ENCODE peak calls at places on chromosome 6, in six cellular contexts. L is ovary, U is breast epithelium, G is HCT116, Z is body of pancreas, X is right lobe of liver. I is an unnamed sample. For H3K4me1, the result is how much of the 10 kb centered on the place peaks cover.

GRCh38 chr6:7502743-7503142 is 38.7 kb upstream of the DSP start:
- DNase-seq in L (no peak), U (no peak), G (no peak), Z (no peak), X (no peak), I (no peak)

GRCh38 chr6:24752503-24752902 is 22.2 kb upstream of the GMNN start:
- DNase-seq in L (no peak), U (no peak), G (no peak), Z (no peak), X (no peak), I (no peak)

GRCh38 chr6:133707456-133707855 is 181.5 kb upstream of the TCF21 start:
- DNase-seq in L (no peak), U (no peak), G (no peak), Z (no peak), X (no peak), I (no peak)

GRCh38 chr6:85126448-85127178 is 323.3 kb upstream of the NT5E start:
- DNase-seq in L (no peak), U (no peak), G (peak), Z (peak), X (peak), I (no peak)

GRCh38 chr6:126880926-126881325 is 237.5 kb upstream of the RSPO3 start:
- DNase-seq in L (no peak), U (no peak), G (no peak), Z (no peak), X (no peak), I (no peak)

GRCh38 chr6:143962644-143962929 is 45.5 kb downstream of the PLAGL1 start:
- DNase-seq in L (peak), U (no peak), G (no peak), Z (no peak), X (no peak), I (no peak)

GRCh38 chr6:138523347-138524210 is 24.3 kb upstream of the NHSL1 start:
- DNase-seq in L (no peak), U (no peak), G (no peak), Z (no peak), X (no peak), I (no peak)

GRCh38 chr6:9025223-9025622 is 589.9 kb upstream of the SLC35B3 start:
- DNase-seq in L (no peak), U (no peak), G (no peak), Z (no peak), X (no peak), I (no peak)

GRCh38 chr6:56851104-56851503 is 103.8 kb upstream of the BEND6 start:
- DNase-seq in L (no peak), U (no peak), G (no peak), Z (no peak), X (no peak), I (no peak)

GRCh38 chr6:47809863-47810262 is 28.0 kb downstream of the OPN5 start:
- DNase-seq in L (no peak), U (no peak), G (no peak), Z (no peak), X (no peak), I (no peak)

GRCh38 chr6:34154668-34155447 is 9.0 kb upstream of the GRM4 start:
- DNase-seq in L (peak), U (peak), G (no peak), Z (peak), X (no peak), I (no peak)

GRCh38 chr6:9233226-9233625 is 797.9 kb upstream of the SLC35B3 start:
- DNase-seq in L (no peak), U (no peak), G (no peak), Z (no peak), X (no peak), I (no peak)

GRCh38 chr6:87789198-87789899 is 87.3 kb upstream of the AKIRIN2 start:
- DNase-seq in L (peak), U (no peak), G (no peak), Z (no peak), X (no peak), I (no peak)

DNA sequence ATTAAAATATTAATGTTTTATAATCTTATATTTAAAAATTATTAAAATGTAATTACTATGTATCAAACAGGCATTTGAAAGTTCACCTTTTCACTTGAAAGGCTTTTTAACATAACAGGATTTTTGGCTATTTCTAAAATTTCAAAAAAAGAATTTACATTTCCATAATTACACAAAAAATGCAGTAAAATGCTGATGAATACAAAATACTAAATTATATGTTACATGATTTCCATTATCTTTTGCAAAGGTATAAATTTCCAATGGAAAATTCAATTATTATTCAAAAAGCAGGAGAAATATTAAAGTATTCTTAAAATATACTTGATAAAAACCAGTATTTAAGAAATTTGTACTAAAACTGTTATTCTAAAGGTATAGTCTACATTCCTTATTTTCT is 66.1 kb downstream of the PHIP start:
- DNase-seq in L (no peak), U (no peak), G (no peak), Z (no peak), X (no peak), I (no peak)
- TF ChIP-seq POLR2A in L (no peak), U (no peak), G (no peak), Z (no peak), X (no peak), I (no peak)

DNA sequence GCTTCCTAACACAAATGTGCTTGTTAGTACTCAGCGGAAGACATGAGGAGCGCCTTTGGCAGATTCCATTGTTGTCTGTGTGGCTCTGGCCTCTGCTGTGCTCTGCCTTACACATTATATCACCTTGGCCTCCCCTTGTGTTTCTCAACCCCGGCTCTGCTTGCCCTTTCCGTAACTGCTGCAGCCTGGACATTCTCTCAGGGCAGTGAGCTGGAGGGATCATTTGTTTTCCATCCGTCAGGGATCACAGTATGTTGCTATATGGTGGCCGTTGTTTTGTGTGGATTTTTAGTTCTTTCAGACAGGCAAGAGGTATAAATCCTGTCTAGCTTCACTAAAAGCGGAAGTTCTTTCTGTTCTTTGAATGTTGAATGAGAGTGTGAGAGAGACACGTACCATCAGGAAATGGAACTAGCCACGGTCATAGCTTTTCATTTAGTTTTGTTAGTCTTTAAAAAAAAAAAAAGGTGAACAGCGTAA is 175.1 kb downstream of the JARID2 start:
- DNase-seq in L (no peak), U (no peak), G (no peak), Z (no peak), X (no peak), I (no peak)
- H3K4me3 ChIP-seq in L (no peak), U (no peak), G (no peak), Z (no peak), X (no peak), I (no peak)

DNA sequence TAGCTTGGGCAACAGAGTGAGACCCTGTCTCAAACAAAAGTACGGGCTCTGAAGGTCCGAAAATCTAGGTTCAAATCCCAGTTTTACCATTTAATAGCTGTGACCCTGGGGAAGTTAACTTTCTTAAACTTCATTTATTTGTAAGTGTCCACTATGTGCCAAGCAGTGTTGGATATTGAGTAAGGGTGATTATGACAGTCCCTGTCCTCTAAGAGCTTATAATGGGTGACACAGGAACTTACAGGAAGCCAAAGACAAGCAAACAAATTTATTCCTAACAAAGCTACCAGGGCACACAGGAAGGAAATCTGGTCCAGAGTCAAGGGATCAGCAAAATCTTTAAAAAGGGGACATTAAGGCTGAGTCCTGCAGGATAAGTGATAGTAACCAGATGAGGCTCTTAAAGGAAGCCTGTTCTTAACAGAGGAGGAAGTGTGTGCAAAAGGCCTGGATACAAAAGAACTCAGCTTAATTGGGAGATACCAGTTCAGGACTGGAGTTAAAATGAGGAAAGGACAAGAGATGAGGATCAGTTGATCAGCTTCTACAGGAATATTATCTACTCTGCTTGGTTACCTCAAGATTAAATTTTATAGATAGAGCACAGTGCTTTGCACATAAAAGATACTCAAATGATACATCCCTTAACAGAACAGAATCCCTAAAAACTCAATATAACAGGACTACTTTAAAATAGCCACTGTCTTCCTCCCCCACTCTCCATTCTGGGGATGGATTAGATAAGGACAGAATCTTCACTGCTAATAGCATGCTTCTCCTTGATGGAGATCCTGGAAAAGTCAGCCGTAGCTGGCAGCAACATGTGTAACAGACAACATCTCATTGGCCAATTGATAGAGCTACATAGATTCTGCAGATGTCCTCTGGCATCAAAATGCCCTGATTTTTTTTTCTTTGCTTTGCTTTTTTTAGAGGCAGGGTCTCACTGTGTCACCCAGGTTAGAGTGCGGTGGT is 6.1 kb downstream of the SNX3 start:
- DNase-seq in L (no peak), U (no peak), G (no peak), Z (no peak), X (no peak), I (no peak)
- H3K4me1 ChIP-seq in L (under half), U (under half), G (under half), Z (half or more), X (under half), I (under half)

DNA sequence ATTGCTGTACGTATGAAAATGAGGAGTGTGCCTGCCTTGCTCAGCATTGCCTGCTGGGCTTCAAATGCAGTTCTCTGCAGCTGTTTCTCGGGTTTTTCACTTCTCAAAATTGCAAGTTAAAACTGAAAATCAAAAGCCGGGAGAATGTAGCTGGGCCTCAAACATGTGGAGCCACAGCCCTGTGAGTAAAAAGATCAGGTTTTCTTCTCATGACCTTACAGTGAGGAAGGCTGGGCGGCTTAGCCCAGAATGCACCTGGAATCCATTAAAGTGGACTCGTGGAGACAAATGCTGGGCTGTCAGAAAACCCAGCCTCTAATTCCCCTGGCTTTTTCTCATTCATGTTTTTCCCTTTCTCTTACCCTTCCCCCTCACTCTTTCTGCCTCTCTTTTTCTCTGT is 34.4 kb downstream of the DSE start:
- DNase-seq in L (no peak), U (no peak), G (no peak), Z (no peak), X (no peak), I (no peak)
- TF ChIP-seq POLR2A in L (no peak), U (no peak), G (no peak), Z (no peak), X (no peak), I (no peak)

GRCh38 chr6:150844371-150844770 is 21.1 kb upstream of the MTHFD1L start:
- DNase-seq in L (no peak), U (no peak), G (no peak), Z (no peak), X (no peak), I (no peak)
- H3K4me3 ChIP-seq in L (no peak), U (no peak), G (no peak), Z (no peak), X (no peak), I (no peak)

DNA sequence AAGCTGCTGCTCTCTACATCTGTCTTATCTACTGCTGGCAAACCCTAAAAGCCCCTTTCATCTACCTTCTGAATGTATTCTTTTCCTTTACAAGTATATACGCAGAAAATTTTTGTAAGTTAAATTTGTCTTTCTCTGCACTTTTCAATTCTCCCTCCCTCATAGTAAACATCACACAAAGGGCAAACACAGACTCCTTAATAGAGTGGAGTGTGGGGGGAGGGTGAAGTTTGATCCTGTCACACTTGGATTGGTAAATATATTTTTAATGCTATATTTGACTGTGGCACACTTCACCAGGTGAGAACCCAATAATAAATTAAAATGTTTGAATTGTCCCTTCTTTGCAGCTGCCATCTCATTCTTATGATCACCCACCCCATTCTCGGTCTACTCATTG is 33.2 kb upstream of the PAQR8 start:
- DNase-seq in L (no peak), U (no peak), G (no peak), Z (no peak), X (no peak), I (no peak)
- H3K4me1 ChIP-seq in L (under half), U (under half), G (under half), Z (under half), X (under half), I (half or more)

GRCh38 chr6:26124550-26125014 is 37.4 kb downstream of the HFE start:
- DNase-seq in L (no peak), U (no peak), G (peak), Z (no peak), X (no peak), I (no peak)

GRCh38 chr6:26122793-26123674 is 35.8 kb downstream of the HFE start:
- DNase-seq in L (peak), U (peak), G (peak), Z (peak), X (peak), I (peak)

GRCh38 chr6:26123675-26124549 is 36.7 kb downstream of the HFE start:
- DNase-seq in L (peak), U (peak), G (peak), Z (peak), X (peak), I (peak)

GRCh38 chr6:26126394-26127221 is 39.4 kb downstream of the HFE start:
- DNase-seq in L (no peak), U (no peak), G (no peak), Z (peak), X (no peak), I (no peak)

GRCh38 chr6:26125015-26125690 is 37.9 kb downstream of the HFE start:
- DNase-seq in L (peak), U (no peak), G (no peak), Z (peak), X (no peak), I (no peak)
- TF ChIP-seq POLR2A in L (no peak), U (no peak), G (no peak), Z (no peak), X (no peak), I (peak)